ENCODE peak calls at places on chromosomes 7 and 10, in seven cellular contexts. I is AG09309, V is psoas muscle, U is fibroblast of the aortic adventitia, L is prostate gland, B is thyroid gland, R is astrocyte of the spinal cord. Y is an unnamed sample.
A peak's percentile ranks its signal among the peaks of the same experiment; 100 is the strongest.

GRCh38 chr10:97743169-97743945 is 6.4 kb downstream of the ZFYVE27 start:
- DNase-seq in U (no peak), B (no peak), R (no peak), V (no peak), L (no peak), I (no peak), Y (no peak)

GRCh38 chr10:69232252-69232651 is 12.1 kb downstream of the HKDC1 start:
- DNase-seq in I (peak; percentile 46), V (no peak), U (peak; percentile 76), L (no peak), B (no peak), R (peak; percentile 70), Y (no peak)

GRCh38 chr7:129949292-129950133 is 3.2 kb downstream of the UBE2H start:
- DNase-seq in V (no peak), U (peak; percentile 87), L (peak; percentile 25), B (peak; percentile 38), I (no peak), R (peak; percentile 80), Y (peak; percentile 45)

GRCh38 chr10:29443745-29444523 is 155.1 kb downstream of the LYZL1 start:
- DNase-seq in R (no peak), B (no peak), U (no peak), V (no peak), I (no peak), L (no peak), Y (no peak)

GRCh38 chr7:105177026-105177425 is 163.0 kb downstream of the KMT2E start:
- DNase-seq in I (no peak), L (no peak), R (no peak), U (no peak), V (no peak), B (no peak), Y (no peak)

GRCh38 chr10:14477408-14477710 is 146.6 kb upstream of the FRMD4A start:
- DNase-seq in V (no peak), R (peak; percentile 81), I (no peak), B (no peak), L (no peak), U (peak; percentile 37), Y (no peak)

GRCh38 chr7:81709836-81710235 is 60.0 kb downstream of the HGF start:
- DNase-seq in V (no peak), L (no peak), B (no peak), I (no peak), R (no peak), U (no peak), Y (no peak)

GRCh38 chr7:111210996-111211395 is 120.1 kb downstream of the LRRN3 start:
- DNase-seq in U (peak; percentile 61), B (no peak), V (no peak), I (peak; percentile 85), R (peak; percentile 58), L (no peak), Y (no peak)

GRCh38 chr7:44978511-44979366 is at the start of gene MYO1G:
- DNase-seq in V (peak; percentile 42), U (no peak), L (no peak), R (no peak), B (peak; percentile 23), I (no peak), Y (peak; percentile 81)

GRCh38 chr7:157046681-157047080 is 36.2 kb upstream of the MNX1 start:
- DNase-seq in V (no peak), L (no peak), I (peak; percentile 85), U (peak; percentile 29), R (peak; percentile 33), B (no peak), Y (no peak)

GRCh38 chr10:6522230-6522629 is 57.8 kb downstream of the PRKCQ start:
- DNase-seq in L (no peak), R (no peak), U (no peak), I (no peak), V (no peak), B (no peak), Y (no peak)

GRCh38 chr10:8086315-8086714 is 31.8 kb downstream of the GATA3 start:
- DNase-seq in I (no peak), B (no peak), U (no peak), R (no peak), V (no peak), L (no peak), Y (no peak)

GRCh38 chr10:32731527-32731926 is 226.5 kb downstream of the ITGB1 start:
- DNase-seq in B (no peak), V (no peak), I (no peak), R (no peak), U (no peak), L (no peak), Y (no peak)

GRCh38 chr7:8719102-8719501 is 285.7 kb downstream of the NXPH1 start:
- DNase-seq in R (no peak), V (no peak), I (no peak), B (no peak), L (no peak), U (no peak), Y (no peak)

GRCh38 chr7:4189151-4189570 is 492.9 kb upstream of the FOXK1 start:
- DNase-seq in R (peak; percentile 71), U (no peak), I (no peak), V (peak; percentile 82), B (peak; percentile 23), L (peak; percentile 98), Y (no peak)

GRCh38 chr10:80462986-80463741 is 9.1 kb downstream of the TSPAN14 start:
- DNase-seq in I (no peak), U (peak; percentile 45), B (no peak), L (no peak), V (no peak), R (peak; percentile 60), Y (no peak)

GRCh38 chr10:97270523-97271154 is 21.8 kb downstream of the ARHGAP19 start:
- DNase-seq in V (no peak), I (no peak), L (no peak), R (peak; percentile 51), B (no peak), U (peak; percentile 12), Y (no peak)

GRCh38 chr10:126080303-126080825 is 184.0 kb downstream of the FANK1 start:
- DNase-seq in B (no peak), R (peak; percentile 16), V (no peak), L (no peak), I (no peak), U (no peak), Y (no peak)

GRCh38 chr7:30930621-30931020 is 19.0 kb downstream of the AQP1 start:
- DNase-seq in I (no peak), L (no peak), V (no peak), U (no peak), R (no peak), B (no peak), Y (no peak)

GRCh38 chr7:17646181-17646956 is 293.9 kb downstream of the SNX13 start:
- DNase-seq in R (peak; percentile 75), I (no peak), V (no peak), U (peak; percentile 81), B (no peak), L (no peak), Y (no peak)

GRCh38 chr7:92404170-92404614 is 43.1 kb upstream of the GATAD1 start:
- DNase-seq in B (no peak), R (no peak), U (no peak), L (no peak), V (no peak), I (no peak), Y (no peak)

GRCh38 chr10:46284286-46285229 is 2.2 kb upstream of the ANTXRL start:
- DNase-seq in U (peak; percentile 64), I (no peak), B (peak; percentile 85), R (peak; percentile 52), L (peak; percentile 82), V (peak; percentile 84), Y (peak; percentile 90)

GRCh38 chr10:30114871-30115270 is 55.5 kb upstream of the JCAD start:
- DNase-seq in U (peak; percentile 24), R (peak; percentile 52), V (no peak), L (peak; percentile 36), B (peak; percentile 43), I (no peak), Y (no peak)

GRCh38 chr7:124089621-124090020 is 56.8 kb upstream of the TMEM229A start:
- DNase-seq in I (no peak), L (no peak), R (no peak), V (no peak), U (peak; percentile 44), B (no peak), Y (no peak)
- TF ChIP-seq CTCF in I (no peak), L (no peak), R (no peak), V (no peak), U (no peak), B (no peak), Y (no peak)

DNA sequence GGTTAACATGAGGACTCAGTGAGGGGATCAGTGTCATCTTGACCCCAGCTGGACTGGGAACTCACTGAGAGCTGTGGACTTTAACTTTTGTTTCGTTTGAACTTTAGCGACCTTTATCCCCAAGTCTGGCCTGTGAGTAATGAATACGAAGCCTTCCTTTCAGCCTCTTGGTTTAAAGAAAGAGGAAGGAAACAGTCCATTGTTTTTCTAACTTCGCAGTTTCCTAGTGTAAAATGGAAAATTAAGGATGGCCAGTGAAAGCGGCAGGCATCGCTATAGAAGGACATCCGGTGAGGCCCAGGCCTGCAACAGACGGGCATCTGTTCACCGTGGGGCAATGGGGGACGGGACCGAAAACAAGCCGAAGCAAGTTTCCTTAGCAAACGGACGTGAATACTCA is 44.1 kb upstream of the ADO start:
- DNase-seq in L (no peak), I (no peak), B (no peak), R (no peak), V (no peak), U (no peak), Y (no peak)
- TF ChIP-seq CTCF in L (no peak), I (no peak), B (no peak), R (no peak), V (no peak), U (no peak), Y (no peak)

GRCh38 chr7:6554848-6555247 is 3.6 kb upstream of the GRID2IP start:
- DNase-seq in B (no peak), V (no peak), U (no peak), R (no peak), L (no peak), I (no peak), Y (no peak)

GRCh38 chr7:6559896-6560295 is 8.6 kb upstream of the GRID2IP start:
- DNase-seq in U (no peak), B (no peak), R (no peak), I (no peak), L (no peak), V (no peak), Y (no peak)

GRCh38 chr7:6556196-6556595 is 4.9 kb upstream of the GRID2IP start:
- DNase-seq in B (peak; percentile 6), I (no peak), L (no peak), V (no peak), R (no peak), U (no peak), Y (no peak)

GRCh38 chr7:6553460-6554044 is 2.3 kb upstream of the GRID2IP start:
- DNase-seq in R (no peak), L (no peak), B (no peak), V (no peak), I (no peak), U (no peak), Y (no peak)

DNA sequence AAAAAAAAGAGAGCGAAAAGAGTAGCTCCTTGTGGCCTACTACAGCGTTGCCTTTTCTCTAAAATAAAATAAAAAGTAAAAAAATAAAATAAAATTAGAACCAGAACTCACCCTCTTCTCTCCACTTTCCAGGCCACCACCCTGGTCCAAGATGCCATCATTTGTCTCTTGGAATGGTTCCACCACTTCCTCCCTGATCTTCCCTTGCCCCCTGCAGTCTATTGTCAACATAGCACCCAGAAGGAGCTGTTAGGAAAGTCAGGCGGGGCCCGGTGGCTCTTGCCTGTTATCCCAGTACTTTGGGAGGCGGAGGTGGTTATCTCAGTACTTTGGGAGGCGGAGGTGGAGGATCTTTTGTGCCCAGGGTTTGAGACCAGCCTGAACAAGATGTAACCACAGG is 7.6 kb upstream of the GRID2IP start:
- DNase-seq in V (no peak), U (peak; percentile 32), B (peak; percentile 7), L (no peak), I (peak; percentile 5), R (no peak), Y (peak; percentile 59)
- TF ChIP-seq CTCF in V (peak; percentile 17), U (peak; percentile 41), B (no peak), L (no peak), I (peak; percentile 52), R (peak; percentile 15), Y (peak; percentile 51)

GRCh38 chr10:92844746-92845145 is 3.6 kb upstream of the EXOC6 start:
- DNase-seq in U (no peak), R (no peak), L (no peak), I (no peak), B (no peak), V (no peak), Y (no peak)
- TF ChIP-seq CTCF in U (no peak), R (no peak), L (no peak), I (no peak), B (no peak), V (no peak), Y (no peak)